ENCODE peak calls at places on chromosomes 16 and 17, in six cellular contexts. Q is endodermal cell, J is fibroblast of lung, K is cardiac muscle cell, W is spleen, Y is esophagus muscularis mucosa. I is an unnamed sample.

GRCh38 chr17:4130715-4131114 is 12.1 kb downstream of the ZZEF1 start:
- DNase-seq in Y (no peak), Q (no peak), K (no peak), J (no peak), W (no peak), I (peak; percentile 44)

GRCh38 chr17:49849711-49850610 is 2.1 kb upstream of the TAC4 start:
- DNase-seq in J (no peak), K (no peak), Y (no peak), Q (no peak), W (no peak), I (no peak)

GRCh38 chr16:1790611-1791255 is 2.8 kb downstream of the IGFALS start:
- DNase-seq in J (no peak), Y (no peak), K (no peak), Q (peak; percentile 39), W (peak; percentile 67), I (no peak)

GRCh38 chr16:65119905-65120341 is 1.9 kb downstream of the CDH11 start:
- DNase-seq in K (peak; percentile 83), W (no peak), Q (peak; percentile 57), J (peak; percentile 87), Y (peak; percentile 92), I (no peak)

GRCh38 chr17:34637548-34638525 is 58.5 kb downstream of the TMEM132E start:
- DNase-seq in Q (peak; percentile 97), Y (no peak), W (peak; percentile 90), J (peak; percentile 35), K (peak; percentile 81), I (peak; percentile 68)

GRCh38 chr16:87966685-87967185 is 15.5 kb downstream of the BANP start:
- DNase-seq in J (peak; percentile 18), W (peak; percentile 84), Y (no peak), Q (peak; percentile 50), K (no peak), I (peak; percentile 76)

GRCh38 chr17:7839890-7840260 is 5.9 kb downstream of the KDM6B start:
- DNase-seq in K (peak; percentile 47), W (no peak), J (peak; percentile 36), Y (no peak), Q (peak; percentile 41), I (no peak)

GRCh38 chr17:63762106-63763078 is 11.0 kb downstream of the CCDC47 start:
- DNase-seq in J (no peak), Y (no peak), K (no peak), Q (no peak), W (no peak), I (no peak)

GRCh38 chr17:10837987-10838386 is at the start of gene PIRT:
- DNase-seq in J (no peak), Q (no peak), W (no peak), K (no peak), Y (no peak), I (no peak)

GRCh38 chr17:57440522-57441269 is 184.4 kb downstream of the MSI2 start:
- DNase-seq in Q (peak; percentile 95), W (peak; percentile 80), J (peak; percentile 98), Y (no peak), K (peak; percentile 90), I (peak; percentile 56)

GRCh38 chr17:27320222-27320560 is 26.3 kb downstream of the WSB1 start:
- DNase-seq in Y (peak; percentile 68), W (no peak), K (no peak), Q (no peak), J (no peak), I (no peak)

GRCh38 chr17:21368545-21369246 is 7.5 kb upstream of the KCNJ12 start:
- DNase-seq in Q (no peak), K (no peak), J (no peak), W (no peak), Y (no peak), I (no peak)

GRCh38 chr17:64492481-64493109 is 4.3 kb downstream of the POLG2 start:
- DNase-seq in Y (no peak), K (peak; percentile 41), J (no peak), Q (no peak), W (no peak), I (no peak)

GRCh38 chr16:66741131-66741900 is 10.1 kb downstream of the DYNC1LI2 start:
- DNase-seq in J (peak; percentile 93), Q (no peak), W (no peak), Y (peak; percentile 96), K (peak; percentile 94), I (peak; percentile 95)

GRCh38 chr17:16906670-16907069 is 65.2 kb downstream of the TNFRSF13B start:
- DNase-seq in J (peak; percentile 93), Y (no peak), W (no peak), K (no peak), Q (no peak), I (no peak)

GRCh38 chr17:29109477-29110371 is 66.8 kb downstream of the PIPOX start:
- DNase-seq in W (no peak), J (no peak), Q (no peak), Y (no peak), K (no peak), I (no peak)

GRCh38 chr16:78503501-78504110 is 404.2 kb downstream of the WWOX start:
- DNase-seq in J (peak; percentile 45), Q (peak; percentile 64), K (peak; percentile 82), Y (no peak), W (no peak), I (no peak)

GRCh38 chr17:1563786-1564613 is 1.4 kb upstream of the PITPNA start:
- DNase-seq in W (peak; percentile 77), Q (no peak), K (no peak), Y (no peak), J (no peak), I (no peak)

GRCh38 chr17:5667871-5668270 is 83.6 kb upstream of the NLRP1 start:
- DNase-seq in J (no peak), K (no peak), Q (peak; percentile 74), Y (no peak), W (no peak), I (no peak)

GRCh38 chr16:68074850-68075249 is 10.3 kb upstream of the NFATC3 start:
- DNase-seq in W (peak; percentile 95), J (no peak), Q (no peak), Y (peak; percentile 89), K (no peak), I (no peak)

GRCh38 chr17:42674755-42675347 is 1.9 kb downstream of the PLEKHH3 start:
- DNase-seq in Q (peak; percentile 93), J (no peak), K (no peak), W (no peak), Y (no peak), I (no peak)

GRCh38 chr17:42675984-42676423 is 790 bp downstream of the PLEKHH3 start:
- DNase-seq in W (peak; percentile 87), J (peak; percentile 66), Q (no peak), K (peak; percentile 60), Y (no peak), I (peak; percentile 50)

GRCh38 chr17:42673885-42674754 is 2.7 kb downstream of the PLEKHH3 start:
- DNase-seq in Y (no peak), W (no peak), J (peak; percentile 57), Q (peak; percentile 93), K (peak; percentile 89), I (peak; percentile 65)

GRCh38 chr17:42676424-42677011 is at the start of gene PLEKHH3:
- DNase-seq in K (no peak), W (peak; percentile 85), J (peak; percentile 35), Q (no peak), Y (no peak), I (no peak)

DNA sequence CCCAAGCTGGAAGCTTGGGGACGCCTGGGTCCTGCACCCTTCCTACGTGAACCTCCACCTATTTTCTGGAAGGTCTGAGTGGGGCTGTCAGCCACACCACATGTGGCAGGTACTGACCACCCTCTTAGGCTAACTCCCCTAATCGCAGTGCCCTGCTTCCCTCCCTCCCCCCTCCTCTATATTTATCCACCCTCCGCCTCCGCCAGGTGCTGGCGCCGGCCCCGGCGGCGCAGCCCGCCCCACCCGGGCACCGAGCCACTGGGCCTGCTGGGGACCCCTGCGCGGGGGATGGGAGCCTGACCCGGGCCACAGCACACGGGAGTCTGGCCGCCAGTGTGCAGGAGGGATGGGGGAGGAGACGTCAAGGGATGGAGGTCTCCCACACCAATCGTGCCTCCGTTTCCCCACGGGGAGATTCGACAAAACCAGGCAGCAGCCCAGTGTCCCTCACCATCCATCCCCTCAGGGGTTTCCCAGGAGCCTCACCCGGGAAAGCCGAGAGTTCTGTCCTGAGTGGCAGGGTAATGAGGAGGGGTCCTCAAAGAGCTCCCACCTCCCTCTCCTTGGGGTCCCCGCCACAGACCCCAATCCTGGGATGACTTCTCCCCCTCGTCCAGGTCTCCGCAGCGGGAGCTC is 1.3 kb downstream of the PLEKHH3 start:
- DNase-seq in J (no peak), W (no peak), K (no peak), Y (no peak), Q (no peak), I (no peak)
- H3K4me1 ChIP-seq in J (peaks cover 40% of the 10 kb centered on the region), W (peaks cover 99% of the 10 kb centered on the region), K (peaks cover 32% of the 10 kb centered on the region), Y (peaks cover 90% of the 10 kb centered on the region), Q (peaks cover 9% of the 10 kb centered on the region), I (peaks cover 74% of the 10 kb centered on the region)

DNA sequence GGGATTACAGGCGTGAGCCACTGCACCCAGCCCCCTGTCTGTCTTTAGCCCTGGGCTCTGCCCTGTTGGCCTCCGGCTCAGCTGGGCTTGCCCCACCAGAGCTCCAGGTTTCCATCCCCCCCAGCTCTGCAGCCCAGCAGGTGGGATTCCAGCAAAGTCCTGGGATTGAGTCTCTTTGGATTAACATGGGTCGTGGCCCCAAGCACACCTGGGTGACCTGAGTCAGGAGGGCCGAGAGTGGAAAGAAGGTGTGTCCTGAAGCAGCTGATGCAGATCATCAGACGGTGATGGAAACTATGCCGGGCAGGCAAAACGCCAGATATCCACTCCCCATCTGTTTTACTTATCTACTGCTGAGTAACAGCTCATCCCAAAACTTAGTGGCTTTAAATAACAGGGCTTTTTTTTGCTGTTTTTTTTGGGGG is 72.5 kb downstream of the KNOP1 start:
- DNase-seq in K (peak; percentile 55), W (no peak), Y (peak; percentile 93), J (peak; percentile 16), Q (no peak), I (no peak)
- H3K27ac ChIP-seq in K (no peak overlapping the region), W (no peak overlapping the region), Y (peak overlapping the region; percentile 74), J (no peak overlapping the region), Q (no peak overlapping the region), I (no peak overlapping the region)

GRCh38 chr17:40122466-40122943 is 734 bp downstream of the MSL1 start:
- DNase-seq in K (peak; percentile 58), Y (no peak), J (peak; percentile 39), Q (peak; percentile 89), W (peak; percentile 90), I (peak; percentile 81)
- TF ChIP-seq CTCF in K (no peak), Y (peak; percentile 10), J (peak; percentile 5), Q (no peak), W (no peak), I (no peak)

GRCh38 chr17:41534899-41535546 is 6.9 kb upstream of the KRT19 start:
- DNase-seq in Y (no peak), Q (peak; percentile 53), W (no peak), J (no peak), K (no peak), I (no peak)
- H3K4me1 ChIP-seq in Y (no peaks in the 10 kb centered on the region), Q (peaks cover 28% of the 10 kb centered on the region), W (no peaks in the 10 kb centered on the region), J (peaks cover 5% of the 10 kb centered on the region), K (peaks cover 23% of the 10 kb centered on the region), I (no peaks in the 10 kb centered on the region)

I was measured in tibial artery.